ENCODE peak calls at places on chromosomes 13 and 19, in nine cellular contexts. I is fibroblast of lung, O is NT2/D1, B is mesendoderm, H is heart right ventricle, D is psoas muscle, C is ascending aorta, J is right lobe of liver, L is bronchial epithelial cell. S is an unnamed sample.

GRCh38 chr13:102191951-102192461 is 209.8 kb downstream of the FGF14 start:
- DNase-seq in I (peak; percentile 91), O (no peak), B (no peak), H (no peak), D (no peak), C (no peak), J (peak; percentile 46), L (peak; percentile 87), S (no peak)

GRCh38 chr19:50697414-50698124 is 22.0 kb downstream of the SHANK1 start:
- DNase-seq in I (no peak), O (no peak), B (no peak), H (no peak), D (peak; percentile 17), C (no peak), J (no peak), L (no peak), S (no peak)

GRCh38 chr13:70203661-70204229 is 95.5 kb upstream of the KLHL1 start:
- DNase-seq in I (no peak), O (peak; percentile 3), B (peak; percentile 67), H (no peak), D (no peak), C (no peak), J (no peak), L (peak; percentile 24), S (no peak)

GRCh38 chr13:99690426-99691189 is 189.3 kb downstream of the TM9SF2 start:
- DNase-seq in I (no peak), O (no peak), B (peak; percentile 24), H (no peak), D (no peak), C (no peak), J (no peak), L (no peak), S (no peak)

GRCh38 chr13:111158136-111158805 is 43.2 kb downstream of the ARHGEF7 start:
- DNase-seq in I (peak; percentile 20), O (no peak), B (no peak), H (no peak), D (no peak), C (no peak), J (no peak), L (no peak), S (peak; percentile 29)

GRCh38 chr13:73816702-73817101 is 317.5 kb downstream of the KLF12 start:
- DNase-seq in I (no peak), O (no peak), B (no peak), H (no peak), D (no peak), C (no peak), J (no peak), L (peak; percentile 96), S (no peak)

GRCh38 chr19:40614595-40615411 is 13.6 kb downstream of the LTBP4 start:
- DNase-seq in I (peak; percentile 99), O (peak; percentile 56), B (peak; percentile 99), H (peak; percentile 82), D (peak; percentile 84), C (no peak), J (no peak), L (peak; percentile 98), S (peak; percentile 49)

GRCh38 chr19:46133101-46133627 is 8.7 kb upstream of the IGFL3 start:
- DNase-seq in I (peak; percentile 100), O (peak; percentile 63), B (peak; percentile 98), H (no peak), D (no peak), C (no peak), J (no peak), L (peak; percentile 97), S (peak; percentile 67)

GRCh38 chr13:26390203-26390602 is 136.3 kb downstream of the CDK8 start:
- DNase-seq in I (no peak), O (no peak), B (no peak), H (no peak), D (no peak), C (no peak), J (no peak), L (no peak), S (no peak)

GRCh38 chr13:77397636-77398035 is 70.7 kb upstream of the MYCBP2 start:
- DNase-seq in I (peak; percentile 17), O (no peak), B (no peak), H (no peak), D (no peak), C (no peak), J (no peak), L (peak; percentile 38), S (no peak)

GRCh38 chr13:32587774-32588165 is 1.5 kb downstream of the PDS5B start:
- DNase-seq in I (peak; percentile 39), O (no peak), B (no peak), H (no peak), D (no peak), C (no peak), J (no peak), L (peak; percentile 39), S (no peak)

GRCh38 chr19:9939301-9939913 is 3.1 kb upstream of the OLFM2 start:
- DNase-seq in I (peak; percentile 49), O (no peak), B (no peak), H (no peak), D (no peak), C (no peak), J (no peak), L (no peak), S (no peak)

GRCh38 chr13:44574466-44574855 is 1.7 kb downstream of the TSC22D1 start:
- DNase-seq in I (no peak), O (no peak), B (no peak), H (no peak), D (no peak), C (no peak), J (no peak), L (peak; percentile 26), S (no peak)

GRCh38 chr19:17616961-17617806 is 61.7 kb downstream of the COLGALT1 start:
- DNase-seq in I (no peak), O (no peak), B (peak; percentile 77), H (no peak), D (no peak), C (no peak), J (no peak), L (peak; percentile 44), S (no peak)

GRCh38 chr19:49862411-49863253 is 4.7 kb downstream of the PNKP start:
- DNase-seq in I (no peak), O (no peak), B (peak; percentile 90), H (no peak), D (peak; percentile 61), C (no peak), J (peak; percentile 53), L (no peak), S (no peak)

GRCh38 chr13:23467048-23467931 is 33.8 kb upstream of the SACS start:
- DNase-seq in I (no peak), O (no peak), B (no peak), H (no peak), D (no peak), C (no peak), J (no peak), L (no peak), S (no peak)
- H3K4me3 ChIP-seq in I (no peak overlapping the region), O (no peak overlapping the region), B (no peak overlapping the region), H (no peak overlapping the region), D (peak overlapping the region; percentile 68), C (peak overlapping the region; percentile 69), J (no peak overlapping the region), L (no peak overlapping the region), S (no peak overlapping the region)

GRCh38 chr13:83882626-83882959 is 319 bp upstream of the SLITRK1 start:
- DNase-seq in I (no peak), O (no peak), B (no peak), H (no peak), D (no peak), C (no peak), J (no peak), L (no peak), S (no peak)
- H3K4me3 ChIP-seq in I (no peak overlapping the region), O (peak overlapping the region; percentile 53), B (no peak overlapping the region), H (no peak overlapping the region), D (no peak overlapping the region), C (peak overlapping the region; percentile 54), J (no peak overlapping the region), L (no peak overlapping the region), S (no peak overlapping the region)

GRCh38 chr19:4277051-4277700 is 1.9 kb upstream of the SHD start:
- DNase-seq in I (no peak), O (no peak), B (no peak), H (no peak), D (no peak), C (no peak), J (no peak), L (no peak), S (no peak)

GRCh38 chr19:4278460-4278901 is 585 bp upstream of the SHD start:
- DNase-seq in I (no peak), O (no peak), B (peak; percentile 41), H (no peak), D (no peak), C (no peak), J (no peak), L (no peak), S (no peak)

GRCh38 chr19:4279530-4280422 is 710 bp downstream of the SHD start:
- DNase-seq in I (no peak), O (no peak), B (no peak), H (no peak), D (no peak), C (no peak), J (no peak), L (no peak), S (no peak)

GRCh38 chr19:4278010-4278409 is 1.1 kb upstream of the SHD start:
- DNase-seq in I (no peak), O (no peak), B (peak; percentile 20), H (no peak), D (no peak), C (no peak), J (no peak), L (no peak), S (no peak)

DNA sequence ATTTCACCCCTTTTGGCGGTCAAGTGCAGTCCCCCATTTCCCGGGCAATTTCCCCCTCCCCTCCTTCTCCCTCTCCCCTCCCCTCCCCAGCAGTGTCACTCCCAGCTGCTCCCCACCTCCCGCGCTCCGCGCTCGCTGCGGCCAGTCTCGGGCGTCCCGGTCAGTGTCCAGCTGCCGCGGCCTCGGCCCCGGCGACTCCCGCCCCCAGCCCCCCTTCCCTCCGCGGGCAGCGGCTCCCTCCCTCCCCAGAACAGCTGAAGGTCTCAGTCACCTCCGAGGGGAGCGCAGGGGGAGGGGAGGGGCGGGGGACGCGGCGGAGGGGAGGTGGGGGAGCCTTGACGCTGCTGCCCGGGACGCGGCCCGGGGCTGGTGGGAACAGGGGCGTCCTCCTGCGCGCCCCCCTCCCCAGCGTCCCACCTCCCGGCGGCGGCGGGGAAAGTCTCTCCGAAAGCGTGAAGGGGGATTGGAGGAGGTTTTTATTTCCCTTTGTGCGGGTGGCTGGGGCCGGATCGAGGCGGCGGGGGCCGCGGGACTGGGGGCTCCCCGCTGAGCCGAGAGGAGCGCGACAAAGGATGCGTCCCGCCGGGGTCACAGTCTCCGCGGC is at the start of gene SHD:
- DNase-seq in I (no peak), O (no peak), B (peak; percentile 33), H (no peak), D (no peak), C (no peak), J (no peak), L (no peak), S (no peak)
- H3K4me3 ChIP-seq in I (no peak within 1 kb of the TSS), O (peak within 1 kb of the TSS; percentile 56), B (peak within 1 kb of the TSS; percentile 24), H (peak within 1 kb of the TSS; percentile 40), D (peak within 1 kb of the TSS; percentile 51), C (peak within 1 kb of the TSS; percentile 44), J (peak within 1 kb of the TSS; percentile 29), L (no peak within 1 kb of the TSS), S (peak within 1 kb of the TSS; percentile 13)

DNA sequence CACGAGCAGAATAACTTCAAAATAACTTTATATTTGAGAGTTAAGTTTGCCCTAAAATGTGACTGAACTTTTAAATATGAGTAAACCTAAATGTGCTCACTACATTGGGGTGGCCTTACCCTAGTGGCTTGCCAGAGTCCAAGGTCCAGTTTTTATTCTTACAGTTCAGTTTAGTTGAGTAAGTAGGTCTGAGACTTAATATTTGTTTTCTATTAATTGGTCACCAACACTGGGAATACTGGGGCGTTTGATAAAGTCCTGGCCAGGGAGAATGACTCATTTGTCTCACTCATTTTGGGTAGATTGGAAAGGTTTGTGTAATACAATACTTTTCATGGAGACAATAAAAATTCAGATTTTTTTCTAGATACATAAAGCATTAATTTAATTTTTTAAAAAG is 127.8 kb upstream of the SPATA13 start:
- DNase-seq in I (peak; percentile 64), O (no peak), B (no peak), H (no peak), D (no peak), C (no peak), J (no peak), L (no peak), S (no peak)
- H3K4me3 ChIP-seq in I (no peak overlapping the region), O (no peak overlapping the region), B (no peak overlapping the region), H (no peak overlapping the region), D (no peak overlapping the region), C (no peak overlapping the region), J (peak overlapping the region; percentile 31), L (no peak overlapping the region), S (no peak overlapping the region)